ENCODE peak calls at places on chromosomes 3 and 15, in nine cellular contexts. D, J, T, Y, U, A, M, H and I are unnamed samples.
A peak's percentile ranks its signal among the peaks of the same experiment; 100 is the strongest.

GRCh38 chr3:178205750-178206149 is 330.5 kb upstream of the KCNMB2 start:
- DNase-seq in D (no peak), J (no peak), T (no peak), Y (no peak), U (no peak), A (no peak), M (no peak), H (no peak), I (no peak)

GRCh38 chr3:128922804-128923459 is 43.5 kb downstream of the ACAD9 start:
- DNase-seq in D (no peak), J (no peak), T (no peak), Y (no peak), U (no peak), A (no peak), M (peak; percentile 58), H (no peak), I (no peak)

GRCh38 chr3:69326821-69327433 is 59.0 kb downstream of the FRMD4B start:
- DNase-seq in D (no peak), J (no peak), T (no peak), Y (no peak), U (no peak), A (no peak), M (peak; percentile 14), H (no peak), I (no peak)

GRCh38 chr3:56921573-56922571 is 120.1 kb upstream of the ARHGEF3 start:
- DNase-seq in D (no peak), J (no peak), T (no peak), Y (no peak), U (no peak), A (no peak), M (peak; percentile 35), H (no peak), I (no peak)

GRCh38 chr3:61521229-61521628 is 40.1 kb upstream of the PTPRG start:
- DNase-seq in D (no peak), J (no peak), T (peak; percentile 33), Y (no peak), U (no peak), A (no peak), M (no peak), H (no peak), I (no peak)

GRCh38 chr3:4362523-4362922 is 59.4 kb downstream of the SETMAR start:
- DNase-seq in D (no peak), J (no peak), T (no peak), Y (no peak), U (no peak), A (no peak), M (no peak), H (no peak), I (no peak)

GRCh38 chr15:70783610-70784021 is 20.3 kb upstream of the UACA start:
- DNase-seq in D (no peak), J (no peak), T (no peak), Y (no peak), U (no peak), A (no peak), M (no peak), H (no peak), I (no peak)

GRCh38 chr3:31027191-31027761 is 132.8 kb upstream of the GADL1 start:
- DNase-seq in D (no peak), J (no peak), T (no peak), Y (no peak), U (no peak), A (no peak), M (no peak), H (no peak), I (no peak)

GRCh38 chr15:72992733-72993321 is 59.4 kb upstream of the NEO1 start:
- DNase-seq in D (no peak), J (no peak), T (no peak), Y (no peak), U (no peak), A (no peak), M (no peak), H (no peak), I (no peak)

GRCh38 chr3:68985391-68985790 is 28.1 kb downstream of the EOGT start:
- DNase-seq in D (no peak), J (no peak), T (no peak), Y (no peak), U (no peak), A (no peak), M (no peak), H (no peak), I (no peak)

GRCh38 chr3:36305929-36306520 is 74.3 kb upstream of the STAC start:
- DNase-seq in D (no peak), J (no peak), T (no peak), Y (no peak), U (no peak), A (no peak), M (no peak), H (no peak), I (no peak)

GRCh38 chr3:189530822-189531221 is 100.4 kb upstream of the TP63 start:
- DNase-seq in D (no peak), J (no peak), T (no peak), Y (no peak), U (no peak), A (no peak), M (no peak), H (no peak), I (no peak)

GRCh38 chr3:50124363-50125226 is 30.5 kb upstream of the SEMA3F start:
- DNase-seq in D (no peak), J (peak; percentile 16), T (peak; percentile 37), Y (no peak), U (no peak), A (no peak), M (no peak), H (no peak), I (no peak)

GRCh38 chr3:44016818-44017217 is 224.9 kb upstream of the TOPAZ1 start:
- DNase-seq in D (no peak), J (no peak), T (no peak), Y (no peak), U (no peak), A (no peak), M (no peak), H (no peak), I (no peak)

GRCh38 chr15:81010086-81010485 is 9.4 kb downstream of the TLNRD1 start:
- DNase-seq in D (no peak), J (no peak), T (no peak), Y (no peak), U (no peak), A (no peak), M (no peak), H (no peak), I (no peak)

GRCh38 chr15:81011593-81011992 is 10.9 kb downstream of the TLNRD1 start:
- DNase-seq in D (no peak), J (no peak), T (no peak), Y (no peak), U (no peak), A (no peak), M (no peak), H (no peak), I (no peak)

GRCh38 chr15:81007428-81008064 is 6.8 kb downstream of the TLNRD1 start:
- DNase-seq in D (no peak), J (no peak), T (no peak), Y (no peak), U (no peak), A (no peak), M (no peak), H (no peak), I (no peak)

GRCh38 chr15:81006124-81006523 is 5.4 kb downstream of the TLNRD1 start:
- DNase-seq in D (no peak), J (no peak), T (no peak), Y (no peak), U (no peak), A (no peak), M (no peak), H (no peak), I (no peak)

DNA sequence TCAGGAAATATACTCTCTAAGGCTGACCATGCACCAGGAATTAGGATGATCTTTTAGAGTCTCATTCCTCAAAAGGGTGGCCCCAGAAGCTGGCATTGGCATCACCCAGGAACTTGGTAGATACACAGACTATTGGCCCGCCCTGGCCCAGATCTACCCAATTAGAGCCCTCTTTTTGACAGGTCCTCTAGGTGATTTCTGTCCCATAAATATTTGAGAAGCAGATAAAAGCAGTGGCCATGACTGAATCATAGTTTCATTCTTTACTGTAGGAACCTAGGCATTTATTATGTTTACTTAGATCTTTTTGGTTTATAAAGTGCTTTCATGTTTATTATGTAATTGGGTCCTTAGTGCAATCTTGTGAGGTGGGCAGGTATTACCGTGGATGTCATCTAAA is 7.6 kb downstream of the TLNRD1 start:
- DNase-seq in D (no peak), J (no peak), T (no peak), Y (no peak), U (no peak), A (no peak), M (no peak), H (no peak), I (no peak)
- H3K27me3 ChIP-seq in D (no peaks in the 10 kb centered on the region), J (no peaks in the 10 kb centered on the region), T (peaks cover 8% of the 10 kb centered on the region), Y (no peaks in the 10 kb centered on the region), U (peaks cover 2% of the 10 kb centered on the region), A (no peaks in the 10 kb centered on the region), M (no peaks in the 10 kb centered on the region), H (no peaks in the 10 kb centered on the region), I (no peaks in the 10 kb centered on the region)

GRCh38 chr3:27678234-27678633 is 43.9 kb downstream of the EOMES start:
- DNase-seq in D (no peak), J (no peak), T (no peak), Y (no peak), U (no peak), A (no peak), M (no peak), H (no peak), I (no peak)

GRCh38 chr3:27680517-27681246 is 41.4 kb downstream of the EOMES start:
- DNase-seq in D (no peak), J (no peak), T (no peak), Y (no peak), U (peak; percentile 83), A (no peak), M (no peak), H (no peak), I (peak; percentile 52)

GRCh38 chr3:27679691-27680090 is 42.4 kb downstream of the EOMES start:
- DNase-seq in D (no peak), J (no peak), T (no peak), Y (no peak), U (no peak), A (no peak), M (no peak), H (no peak), I (no peak)

GRCh38 chr3:27675287-27675686 is 46.8 kb downstream of the EOMES start:
- DNase-seq in D (no peak), J (no peak), T (no peak), Y (no peak), U (no peak), A (no peak), M (no peak), H (no peak), I (no peak)

GRCh38 chr3:27677554-27677953 is 44.6 kb downstream of the EOMES start:
- DNase-seq in D (no peak), J (no peak), T (no peak), Y (no peak), U (no peak), A (peak; percentile 68), M (no peak), H (peak; percentile 18), I (no peak)
- H3K4me1 ChIP-seq in D (no peaks in the 10 kb centered on the region), J (peaks cover 11% of the 10 kb centered on the region), T (peaks cover 13% of the 10 kb centered on the region), Y (peaks cover 55% of the 10 kb centered on the region), U (no peaks in the 10 kb centered on the region), A (no peaks in the 10 kb centered on the region), M (peaks cover 4% of the 10 kb centered on the region), H (no peaks in the 10 kb centered on the region), I (no peaks in the 10 kb centered on the region)

GRCh38 chr3:40979962-40980361 is 219.3 kb upstream of the CTNNB1 start:
- DNase-seq in D (no peak), J (no peak), T (no peak), Y (no peak), U (no peak), A (no peak), M (no peak), H (no peak), I (no peak)
- H3K27me3 ChIP-seq in D (no peaks in the 10 kb centered on the region), J (no peaks in the 10 kb centered on the region), T (no peaks in the 10 kb centered on the region), Y (no peaks in the 10 kb centered on the region), U (no peaks in the 10 kb centered on the region), A (no peaks in the 10 kb centered on the region), M (no peaks in the 10 kb centered on the region), H (no peaks in the 10 kb centered on the region), I (no peaks in the 10 kb centered on the region)

GRCh38 chr3:12907729-12908128 is 66.4 kb upstream of the RPL32 start:
- DNase-seq in D (no peak), J (peak; percentile 7), T (peak; percentile 50), Y (no peak), U (peak; percentile 25), A (no peak), M (no peak), H (no peak), I (no peak)
- H3K4me1 ChIP-seq in D (peaks cover 52% of the 10 kb centered on the region), J (peaks cover 26% of the 10 kb centered on the region), T (no peaks in the 10 kb centered on the region), Y (no peaks in the 10 kb centered on the region), U (no peaks in the 10 kb centered on the region), A (no peaks in the 10 kb centered on the region), M (no peaks in the 10 kb centered on the region), H (no peaks in the 10 kb centered on the region), I (no peaks in the 10 kb centered on the region)